ENCODE peak calls at places on chromosomes 11 and 22, in seven cellular contexts. Z is progenitor cell of endocrine pancreas, F is GM04504, A is osteoblast, R is HuH-7, N is MCF 10A, T is fibroblast of mammary gland. E is an unnamed sample.
A peak's percentile ranks its signal among the peaks of the same experiment; 100 is the strongest.

GRCh38 chr22:48217596-48217995 is 1455.1 kb downstream of the TBC1D22A start:
- DNase-seq in Z (no peak), F (no peak), A (no peak), R (no peak), N (no peak), T (no peak), E (no peak)

GRCh38 chr11:66188580-66188979 is 79.9 kb upstream of the RAB1B start:
- DNase-seq in Z (no peak), F (peak; percentile 19), A (peak; percentile 86), R (no peak), N (peak; percentile 61), T (peak; percentile 77), E (peak; percentile 35)

GRCh38 chr11:92192141-92192540 is 32.5 kb upstream of the FAT3 start:
- DNase-seq in Z (no peak), F (no peak), A (no peak), R (no peak), N (no peak), T (no peak), E (no peak)

GRCh38 chr11:129315781-129316579 is 59.7 kb upstream of the BARX2 start:
- DNase-seq in Z (no peak), F (no peak), A (no peak), R (no peak), N (no peak), T (no peak), E (no peak)

GRCh38 chr11:925496-926301 is at the start of gene AP2A2:
- DNase-seq in Z (peak; percentile 84), F (peak; percentile 77), A (peak; percentile 100), R (peak; percentile 90), N (peak; percentile 80), T (peak; percentile 80), E (peak; percentile 70)

GRCh38 chr11:104897891-104898684 is at the start of gene CASP12:
- DNase-seq in Z (no peak), F (no peak), A (no peak), R (no peak), N (no peak), T (no peak), E (no peak)

GRCh38 chr22:33013531-33014162 is 44.5 kb downstream of the SYN3 start:
- DNase-seq in Z (no peak), F (no peak), A (no peak), R (no peak), N (no peak), T (no peak), E (no peak)

GRCh38 chr11:68044145-68044813 is 5.5 kb downstream of the TCIRG1 start:
- DNase-seq in Z (no peak), F (no peak), A (peak; percentile 88), R (no peak), N (no peak), T (no peak), E (no peak)

GRCh38 chr11:122375687-122376399 is 259.8 kb upstream of the BLID start:
- DNase-seq in Z (no peak), F (no peak), A (no peak), R (no peak), N (peak; percentile 68), T (peak; percentile 60), E (no peak)

GRCh38 chr22:37533995-37534394 is 14.8 kb upstream of the CARD10 start:
- DNase-seq in Z (no peak), F (no peak), A (peak; percentile 90), R (no peak), N (peak; percentile 91), T (peak; percentile 87), E (peak; percentile 74)

GRCh38 chr11:124890701-124891389 is 6.8 kb downstream of the ROBO4 start:
- DNase-seq in Z (no peak), F (no peak), A (peak; percentile 63), R (no peak), N (no peak), T (no peak), E (no peak)

GRCh38 chr11:134244593-134244992 is 8.6 kb downstream of the THYN1 start:
- DNase-seq in Z (no peak), F (no peak), A (peak; percentile 82), R (peak; percentile 36), N (peak; percentile 18), T (peak; percentile 25), E (no peak)

GRCh38 chr11:118605116-118605867 is 2.1 kb upstream of the PHLDB1 start:
- DNase-seq in Z (no peak), F (peak; percentile 95), A (peak; percentile 94), R (no peak), N (peak; percentile 65), T (peak; percentile 99), E (peak; percentile 22)